ENCODE peak calls at places on chromosomes 4 and X, in five cellular contexts. W, I, T, R and B are unnamed samples.

GRCh38 chr4:24511371-24512063 is 72.8 kb downstream of the DHX15 start:
- DNase-seq in W (no peak), I (no peak), T (peak), R (no peak), B (no peak)

GRCh38 chrX:140733766-140734342 is 24.3 kb downstream of the LINC00632 start:
- DNase-seq in W (peak), I (no peak), T (peak), R (no peak), B (peak)

GRCh38 chrX:3295731-3296130 is 50.7 kb downstream of the MXRA5 start:
- DNase-seq in W (no peak), I (no peak), T (peak), R (no peak), B (no peak)

GRCh38 chrX:103831803-103832544 is at the start of gene RAB9B:
- DNase-seq in W (no peak), I (peak), T (peak), R (peak), B (peak)

GRCh38 chr4:10161840-10162239 is 45.2 kb upstream of the WDR1 start:
- DNase-seq in W (no peak), I (no peak), T (no peak), R (peak), B (no peak)

GRCh38 chr4:52588097-52588496 is 71.0 kb downstream of the USP46 start:
- DNase-seq in W (no peak), I (no peak), T (peak), R (no peak), B (no peak)

GRCh38 chr4:47065099-47065498 is 33.7 kb downstream of the GABRB1 start:
- DNase-seq in W (no peak), I (no peak), T (no peak), R (no peak), B (no peak)

GRCh38 chr4:28948501-28948900 is 1771.7 kb upstream of the PCDH7 start:
- DNase-seq in W (no peak), I (no peak), T (no peak), R (no peak), B (no peak)

GRCh38 chr4:8762356-8762755 is 109.3 kb downstream of the HMX1 start:
- DNase-seq in W (no peak), I (no peak), T (no peak), R (no peak), B (no peak)

GRCh38 chr4:185399466-185399865 is 2.8 kb downstream of the ANKRD37 start:
- DNase-seq in W (no peak), I (no peak), T (no peak), R (no peak), B (no peak)

GRCh38 chr4:11628093-11628725 is 199.5 kb upstream of the HS3ST1 start:
- DNase-seq in W (no peak), I (no peak), T (no peak), R (no peak), B (no peak)